ENCODE peak calls at places on chromosomes 13 and 19, in seven cellular contexts. N is ovary, S is tibial nerve, U is transverse colon, X is sigmoid colon, J is upper lobe of left lung, E is H1. M is an unnamed sample.

GRCh38 chr19:44903602-44904425 is 1.8 kb upstream of the APOE start:
- DNase-seq in N (peak; percentile 78), S (peak; percentile 70), U (peak; percentile 76), X (peak; percentile 82), J (peak; percentile 97), E (peak; percentile 98), M (peak; percentile 87)

GRCh38 chr13:18953139-18953930 is 228.3 kb downstream of the TUBA3C start:
- DNase-seq in N (no peak), S (no peak), U (no peak), X (no peak), J (peak; percentile 30), E (no peak), M (no peak)

GRCh38 chr19:10625003-10625761 is at the start of gene SLC44A2:
- DNase-seq in N (peak; percentile 88), S (peak; percentile 75), U (peak; percentile 93), X (peak; percentile 89), J (peak; percentile 96), E (peak; percentile 90), M (peak; percentile 82)

GRCh38 chr13:52809310-52809769 is 39.1 kb downstream of the PCDH8 start:
- DNase-seq in N (no peak), S (no peak), U (peak; percentile 61), X (no peak), J (no peak), E (peak; percentile 88), M (no peak)

GRCh38 chr13:19618925-19619324 is 14.5 kb upstream of the MPHOSPH8 start:
- DNase-seq in N (no peak), S (no peak), U (no peak), X (no peak), J (no peak), E (peak; percentile 46), M (no peak)

GRCh38 chr19:31146546-31147183 is 202.6 kb downstream of the TSHZ3 start:
- DNase-seq in N (no peak), S (no peak), U (no peak), X (no peak), J (no peak), E (no peak), M (no peak)

GRCh38 chr19:4694211-4694987 is 24.3 kb upstream of the MYDGF start:
- DNase-seq in N (no peak), S (no peak), U (peak; percentile 46), X (peak; percentile 88), J (no peak), E (no peak), M (peak; percentile 91)

GRCh38 chr13:39406688-39407087 is 196.3 kb downstream of the LHFPL6 start:
- DNase-seq in N (no peak), S (no peak), U (no peak), X (no peak), J (no peak), E (no peak), M (no peak)

GRCh38 chr13:33845572-33846305 is 27.8 kb downstream of the RFC3 start:
- DNase-seq in N (no peak), S (no peak), U (no peak), X (no peak), J (no peak), E (no peak), M (no peak)

GRCh38 chr13:59790626-59791025 is 373.1 kb downstream of the DIAPH3 start:
- DNase-seq in N (no peak), S (no peak), U (no peak), X (no peak), J (no peak), E (no peak), M (no peak)

GRCh38 chr19:2225415-2226050 is 10.6 kb downstream of the PLEKHJ1 start:
- DNase-seq in N (no peak), S (no peak), U (no peak), X (no peak), J (peak; percentile 71), E (no peak), M (no peak)
- H3K4me3 ChIP-seq in N (no peak overlapping the region), S (no peak overlapping the region), U (no peak overlapping the region), X (no peak overlapping the region), J (no peak overlapping the region), E (no peak overlapping the region), M (no peak overlapping the region)

DNA sequence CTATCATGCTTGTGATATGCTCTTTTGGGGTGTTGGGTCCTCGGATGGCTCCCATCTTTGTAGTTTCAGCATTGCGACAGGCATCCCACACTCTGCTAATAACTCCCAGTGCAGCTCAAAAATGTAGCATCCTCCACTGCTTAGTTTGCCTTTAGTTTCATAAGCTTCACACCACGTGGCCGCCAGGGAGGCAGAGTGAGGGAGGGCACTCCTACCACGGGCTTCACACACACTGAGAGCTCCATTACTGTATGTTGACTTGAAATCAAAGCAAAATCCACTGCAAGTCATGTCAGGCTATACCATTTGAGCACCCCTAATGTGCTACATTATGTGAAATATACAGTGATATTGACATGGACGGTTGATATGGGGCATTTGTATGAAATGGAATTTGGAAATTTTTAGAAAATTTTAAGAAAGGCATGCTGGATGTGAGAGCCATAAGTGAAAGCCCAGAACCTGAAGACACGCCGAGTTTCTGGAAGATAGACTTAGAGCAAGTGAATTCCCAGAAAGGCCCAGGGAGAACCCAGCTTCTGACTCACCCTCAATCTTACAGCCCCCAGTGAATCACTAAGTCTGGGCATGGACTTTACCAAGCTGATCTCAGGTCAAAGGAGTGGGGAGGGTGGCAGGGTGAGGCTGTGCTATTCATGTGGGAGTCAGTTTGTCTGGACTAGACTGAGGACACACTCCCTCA is 94.1 kb downstream of the HSPH1 start:
- DNase-seq in N (no peak), S (no peak), U (no peak), X (no peak), J (no peak), E (no peak), M (no peak)
- TF ChIP-seq EP300 in N (no peak), S (no peak), U (no peak), X (no peak), J (no peak), E (no peak), M (no peak)

DNA sequence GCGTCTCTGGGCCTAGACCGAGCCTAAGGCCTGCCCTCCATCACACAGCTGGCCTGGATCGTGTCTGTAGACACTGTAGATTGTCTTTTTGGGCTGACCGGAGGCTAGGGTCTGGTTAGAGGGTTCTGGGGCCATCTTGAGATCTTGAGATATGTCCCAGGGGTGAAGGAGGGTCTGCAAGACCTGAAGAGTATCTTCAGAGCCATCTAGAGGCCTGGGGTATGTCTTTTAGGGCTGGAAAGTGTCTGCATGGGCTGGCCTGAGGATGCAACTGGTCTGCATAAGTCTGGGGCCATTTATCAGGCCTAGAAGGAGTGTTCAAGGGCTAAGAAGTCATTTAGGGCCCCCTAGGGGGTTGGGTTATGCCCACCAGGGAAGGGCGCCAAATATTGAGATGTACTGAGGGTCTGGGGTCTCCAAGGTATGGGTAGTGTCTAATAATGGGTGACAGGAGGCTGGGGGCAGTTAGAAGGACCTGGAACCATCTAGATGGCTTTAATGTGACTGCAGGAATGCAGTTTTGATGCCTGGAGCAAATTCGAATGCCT is 553 bp downstream of the SCAF1 start:
- DNase-seq in N (peak; percentile 52), S (no peak), U (no peak), X (no peak), J (no peak), E (no peak), M (peak; percentile 57)
- TF ChIP-seq CTCF in N (no peak), S (no peak), U (no peak), X (no peak), J (no peak), E (no peak), M (no peak)

DNA sequence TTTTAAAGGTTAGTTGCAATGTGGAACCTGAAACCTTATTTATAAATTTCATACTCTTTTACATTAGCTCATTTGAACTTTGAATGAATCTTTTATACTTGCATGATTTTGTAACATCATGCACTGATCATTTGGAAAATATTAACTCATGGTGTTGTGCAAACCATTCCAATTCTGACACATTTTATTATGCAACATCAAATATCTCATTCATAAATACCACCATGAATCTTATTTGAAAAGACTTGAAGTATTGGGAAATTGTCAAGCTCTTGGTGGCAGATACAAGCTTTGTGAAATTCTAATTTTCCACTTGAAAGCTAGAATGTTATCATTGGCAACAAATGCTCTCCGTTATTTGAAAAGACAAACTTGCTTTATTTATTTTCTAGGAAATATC is 379.9 kb upstream of the PCDH20 start:
- DNase-seq in N (no peak), S (no peak), U (no peak), X (no peak), J (no peak), E (no peak), M (no peak)
- H3K4me3 ChIP-seq in N (no peak overlapping the region), S (no peak overlapping the region), U (no peak overlapping the region), X (no peak overlapping the region), J (no peak overlapping the region), E (no peak overlapping the region), M (no peak overlapping the region)

GRCh38 chr19:12065100-12065538 is 588 bp downstream of the ZNF844 start:
- DNase-seq in N (no peak), S (no peak), U (peak; percentile 16), X (peak; percentile 70), J (no peak), E (peak; percentile 63), M (peak; percentile 61)

DNA sequence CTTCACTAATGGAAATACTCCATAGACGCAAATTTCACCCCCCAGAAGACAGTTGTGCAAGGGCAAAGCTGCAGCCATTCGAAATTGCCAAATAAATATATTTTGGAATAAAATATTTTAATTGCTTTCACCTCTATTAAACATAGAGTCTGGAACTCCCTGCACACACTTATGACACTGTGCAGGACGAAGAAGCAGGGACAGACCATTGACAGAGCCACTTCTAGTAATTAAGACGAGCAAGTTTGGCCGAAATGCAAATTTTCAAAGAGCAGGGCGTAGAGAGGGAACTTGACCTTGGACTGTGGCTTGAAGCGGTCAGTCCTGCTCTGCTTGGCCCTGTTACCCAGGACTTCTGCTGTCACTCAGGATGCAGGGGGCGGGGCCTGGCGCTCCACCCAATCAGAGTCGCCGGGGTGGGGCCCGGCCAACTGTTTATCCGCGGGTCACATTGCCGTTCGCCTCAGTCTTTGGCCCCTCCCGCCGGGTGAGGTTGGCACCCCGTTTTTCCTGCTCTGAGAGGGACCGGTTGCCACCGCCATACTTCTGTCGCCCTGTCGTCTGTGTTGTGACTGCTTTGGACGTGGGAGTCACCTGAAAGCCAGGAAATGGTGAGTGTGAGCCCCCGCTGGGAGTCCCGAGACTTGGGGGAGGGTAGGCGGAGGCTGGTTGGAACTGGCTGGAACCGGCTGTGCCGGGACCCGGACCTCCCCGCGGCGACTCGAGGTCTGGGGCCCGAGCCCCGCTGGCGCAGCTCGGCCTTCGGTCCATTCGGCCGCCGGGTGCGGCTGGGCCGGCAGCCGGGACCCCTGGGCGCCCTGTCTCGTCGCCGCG is at the start of gene ZNF844:
- DNase-seq in N (peak; percentile 98), S (peak; percentile 98), U (peak; percentile 98), X (peak; percentile 98), J (peak; percentile 99), E (peak; percentile 99), M (peak; percentile 99)
- TF ChIP-seq EP300 in N (no peak), S (peak; percentile 77), U (no peak), X (peak; percentile 72), J (no peak), E (peak; percentile 15), M (no peak)

DNA sequence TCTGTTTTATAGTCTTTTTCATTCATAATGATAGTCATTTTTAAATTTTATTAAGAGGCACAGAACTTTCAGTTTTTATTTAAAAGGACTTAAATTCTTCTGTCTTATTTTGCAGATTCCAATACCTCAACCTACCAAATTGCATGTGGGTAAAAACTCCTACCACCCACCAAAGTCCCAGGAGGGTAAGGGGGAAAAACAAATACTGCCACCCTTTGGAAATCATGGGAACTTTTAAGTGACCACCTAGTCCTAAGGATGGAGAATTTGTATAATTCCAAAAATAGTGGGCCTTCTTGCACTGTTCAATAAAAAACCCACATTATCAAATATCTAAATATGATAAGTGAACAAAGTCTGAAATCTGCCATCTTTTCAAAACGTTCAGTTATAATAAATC is 9.7 kb downstream of the SUPT20H start:
- DNase-seq in N (no peak), S (no peak), U (no peak), X (no peak), J (no peak), E (no peak), M (no peak)
- TF ChIP-seq CTCF in N (no peak), S (no peak), U (no peak), X (no peak), J (no peak), E (peak; percentile 6), M (no peak)

GRCh38 chr13:41056996-41057711 is 4.2 kb upstream of the WBP4 start:
- DNase-seq in N (no peak), S (no peak), U (no peak), X (no peak), J (no peak), E (no peak), M (no peak)
- H3K4me3 ChIP-seq in N (no peak overlapping the region), S (no peak overlapping the region), U (no peak overlapping the region), X (no peak overlapping the region), J (no peak overlapping the region), E (no peak overlapping the region), M (peak overlapping the region; percentile 63)

M was measured in suprapubic skin.